ENCODE peak calls at places on chromosomes 2 and 18, in eight cellular contexts. One of them, this sample, is unnamed.
A peak's percentile ranks its signal among the peaks of the same experiment; 100 is the strongest.

GRCh38 chr2:119282966-119283511 is 59.4 kb downstream of the STEAP3 start:
- DNase-seq in GM12865: no peak
- DNase-seq in hepatocyte: no peak
- DNase-seq in stomach: peak; percentile 79
- DNase-seq in AG04450: no peak
- DNase-seq in fibroblast of lung: no peak
- DNase-seq in adrenal gland: peak; percentile 67
- DNase-seq in ovary: no peak
- DNase-seq in this sample: no peak

GRCh38 chr2:228072669-228073068 is 108.8 kb downstream of the SPHKAP start:
- DNase-seq in ovary: no peak
- DNase-seq in stomach: no peak
- DNase-seq in hepatocyte: no peak
- DNase-seq in adrenal gland: no peak
- DNase-seq in AG04450: no peak
- DNase-seq in fibroblast of lung: no peak
- DNase-seq in GM12865: no peak
- DNase-seq in this sample: no peak

GRCh38 chr2:218834685-218835084 is 3.1 kb upstream of the PRKAG3 start:
- DNase-seq in stomach: no peak
- DNase-seq in ovary: no peak
- DNase-seq in GM12865: no peak
- DNase-seq in hepatocyte: no peak
- DNase-seq in fibroblast of lung: no peak
- DNase-seq in AG04450: no peak
- DNase-seq in adrenal gland: no peak
- DNase-seq in this sample: no peak

GRCh38 chr2:9852881-9853280 is 9.6 kb downstream of the TAF1B start:
- DNase-seq in AG04450: no peak
- DNase-seq in ovary: no peak
- DNase-seq in adrenal gland: no peak
- DNase-seq in hepatocyte: no peak
- DNase-seq in stomach: no peak
- DNase-seq in GM12865: no peak
- DNase-seq in fibroblast of lung: no peak
- DNase-seq in this sample: no peak

GRCh38 chr2:164910091-164910899 is 45.0 kb downstream of the SLC38A11 start:
- DNase-seq in ovary: no peak
- DNase-seq in adrenal gland: peak; percentile 64
- DNase-seq in GM12865: peak; percentile 39
- DNase-seq in fibroblast of lung: peak; percentile 25
- DNase-seq in stomach: peak; percentile 39
- DNase-seq in hepatocyte: peak; percentile 80
- DNase-seq in AG04450: peak; percentile 33
- DNase-seq in this sample: peak; percentile 95

GRCh38 chr2:120441744-120442471 is 96.0 kb downstream of the INHBB start:
- DNase-seq in hepatocyte: peak; percentile 76
- DNase-seq in adrenal gland: no peak
- DNase-seq in stomach: peak; percentile 88
- DNase-seq in ovary: peak; percentile 51
- DNase-seq in fibroblast of lung: peak; percentile 18
- DNase-seq in AG04450: no peak
- DNase-seq in GM12865: no peak
- DNase-seq in this sample: no peak

GRCh38 chr2:31707992-31708391 is 127.3 kb upstream of the SRD5A2 start:
- DNase-seq in fibroblast of lung: no peak
- DNase-seq in AG04450: no peak
- DNase-seq in GM12865: no peak
- DNase-seq in stomach: no peak
- DNase-seq in adrenal gland: no peak
- DNase-seq in ovary: no peak
- DNase-seq in hepatocyte: no peak
- DNase-seq in this sample: no peak

GRCh38 chr2:39469807-39470206 is 32.7 kb upstream of the MAP4K3 start:
- DNase-seq in stomach: peak; percentile 38
- DNase-seq in fibroblast of lung: peak; percentile 40
- DNase-seq in AG04450: peak; percentile 38
- DNase-seq in ovary: peak; percentile 43
- DNase-seq in adrenal gland: peak; percentile 72
- DNase-seq in GM12865: peak; percentile 71
- DNase-seq in hepatocyte: peak; percentile 61
- DNase-seq in this sample: peak; percentile 60

GRCh38 chr18:48036191-48036590 is 105.7 kb upstream of the SMAD2 start:
- DNase-seq in stomach: peak; percentile 25
- DNase-seq in adrenal gland: peak; percentile 53
- DNase-seq in AG04450: no peak
- DNase-seq in fibroblast of lung: no peak
- DNase-seq in ovary: no peak
- DNase-seq in hepatocyte: no peak
- DNase-seq in GM12865: no peak
- DNase-seq in this sample: no peak

GRCh38 chr2:229553091-229553490 is 161.3 kb downstream of the DNER start:
- DNase-seq in GM12865: no peak
- DNase-seq in adrenal gland: no peak
- DNase-seq in ovary: no peak
- DNase-seq in fibroblast of lung: peak; percentile 15
- DNase-seq in hepatocyte: no peak
- DNase-seq in stomach: no peak
- DNase-seq in AG04450: no peak
- DNase-seq in this sample: no peak

GRCh38 chr2:2269426-2269825 is 61.6 kb downstream of the MYT1L start:
- DNase-seq in ovary: no peak
- DNase-seq in GM12865: no peak
- DNase-seq in hepatocyte: no peak
- DNase-seq in fibroblast of lung: no peak
- DNase-seq in AG04450: no peak
- DNase-seq in stomach: no peak
- DNase-seq in adrenal gland: no peak
- DNase-seq in this sample: no peak

GRCh38 chr2:26394694-26395093 is 7.0 kb upstream of the DRC1 start:
- DNase-seq in AG04450: no peak
- DNase-seq in ovary: no peak
- DNase-seq in GM12865: no peak
- DNase-seq in hepatocyte: no peak
- DNase-seq in adrenal gland: no peak
- DNase-seq in fibroblast of lung: peak; percentile 14
- DNase-seq in stomach: no peak
- DNase-seq in this sample: peak; percentile 10

GRCh38 chr18:74278983-74279382 is 12.8 kb downstream of the CYB5A start:
- DNase-seq in fibroblast of lung: no peak
- DNase-seq in stomach: no peak
- DNase-seq in AG04450: no peak
- DNase-seq in adrenal gland: no peak
- DNase-seq in ovary: no peak
- DNase-seq in GM12865: no peak
- DNase-seq in hepatocyte: no peak
- DNase-seq in this sample: no peak

GRCh38 chr2:28088970-28089369 is 198.4 kb downstream of the BABAM2 start:
- DNase-seq in stomach: no peak
- DNase-seq in GM12865: no peak
- DNase-seq in adrenal gland: no peak
- DNase-seq in ovary: no peak
- DNase-seq in fibroblast of lung: no peak
- DNase-seq in hepatocyte: no peak
- DNase-seq in AG04450: no peak
- DNase-seq in this sample: no peak

GRCh38 chr18:48921305-48922202 is 29.2 kb downstream of the SMAD7 start:
- DNase-seq in adrenal gland: peak; percentile 55
- DNase-seq in ovary: no peak
- DNase-seq in hepatocyte: no peak
- DNase-seq in stomach: no peak
- DNase-seq in fibroblast of lung: no peak
- DNase-seq in GM12865: no peak
- DNase-seq in AG04450: no peak
- DNase-seq in this sample: no peak

GRCh38 chr2:60333264-60333663 is 220.2 kb downstream of the BCL11A start:
- DNase-seq in fibroblast of lung: no peak
- DNase-seq in hepatocyte: no peak
- DNase-seq in adrenal gland: no peak
- DNase-seq in stomach: no peak
- DNase-seq in GM12865: no peak
- DNase-seq in ovary: no peak
- DNase-seq in AG04450: no peak
- DNase-seq in this sample: no peak

GRCh38 chr18:48806551-48807261 is 144.1 kb downstream of the SMAD7 start:
- DNase-seq in adrenal gland: peak; percentile 59
- DNase-seq in GM12865: peak; percentile 51
- DNase-seq in hepatocyte: no peak
- DNase-seq in AG04450: no peak
- DNase-seq in ovary: peak; percentile 36
- DNase-seq in fibroblast of lung: peak; percentile 20
- DNase-seq in stomach: peak; percentile 13
- DNase-seq in this sample: peak; percentile 70

GRCh38 chr18:8805552-8805951 is 100.2 kb downstream of the MTCL1 start:
- DNase-seq in adrenal gland: no peak
- DNase-seq in GM12865: no peak
- DNase-seq in hepatocyte: no peak
- DNase-seq in stomach: no peak
- DNase-seq in fibroblast of lung: no peak
- DNase-seq in AG04450: no peak
- DNase-seq in ovary: no peak
- DNase-seq in this sample: peak; percentile 87

GRCh38 chr2:236178921-236179652 is 10.9 kb upstream of the GBX2 start:
- DNase-seq in adrenal gland: no peak
- DNase-seq in ovary: no peak
- DNase-seq in stomach: no peak
- DNase-seq in GM12865: no peak
- DNase-seq in fibroblast of lung: peak; percentile 22
- DNase-seq in AG04450: no peak
- DNase-seq in hepatocyte: no peak
- DNase-seq in this sample: peak; percentile 26

DNA sequence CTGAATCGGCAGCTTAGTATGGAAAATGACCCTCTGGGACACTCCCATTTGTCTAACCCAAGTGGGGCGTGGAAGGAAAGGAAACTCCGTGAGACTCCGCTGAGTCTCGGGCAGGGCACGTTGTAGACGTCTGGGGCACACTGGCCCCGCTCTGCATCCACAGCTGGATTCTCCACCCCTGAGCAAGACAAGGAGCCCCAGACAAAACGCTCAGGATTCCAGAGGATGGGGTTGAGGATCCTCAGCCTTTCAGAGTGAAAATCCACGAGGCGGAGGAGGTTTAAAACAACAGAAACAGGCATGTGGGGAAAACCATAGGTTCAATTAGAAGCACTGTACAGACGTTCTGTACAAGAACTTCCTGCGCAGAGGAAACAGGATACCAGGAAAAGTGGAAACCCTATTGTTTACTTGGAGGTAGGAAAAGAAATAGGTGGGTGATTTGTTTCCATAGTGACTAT is 124.9 kb upstream of the ZNF236 start:
- DNase-seq in GM12865: no peak
- DNase-seq in AG04450: no peak
- DNase-seq in stomach: no peak
- DNase-seq in adrenal gland: no peak
- DNase-seq in fibroblast of lung: peak; percentile 13
- DNase-seq in hepatocyte: peak; percentile 42
- DNase-seq in ovary: peak; percentile 70
- DNase-seq in this sample: peak; percentile 38
- H3K4me3 ChIP-seq in GM12865: no peak overlapping the region
- H3K4me3 ChIP-seq in AG04450: no peak overlapping the region
- H3K4me3 ChIP-seq in stomach: no peak overlapping the region
- H3K4me3 ChIP-seq in adrenal gland: no peak overlapping the region
- H3K4me3 ChIP-seq in fibroblast of lung: no peak overlapping the region
- H3K4me3 ChIP-seq in hepatocyte: no peak overlapping the region
- H3K4me3 ChIP-seq in ovary: peak overlapping the region; percentile 15
- H3K4me3 ChIP-seq in this sample: peak overlapping the region; percentile 24

GRCh38 chr18:55477537-55478300 is 110.3 kb downstream of the TCF4 start:
- DNase-seq in ovary: no peak
- DNase-seq in stomach: no peak
- DNase-seq in GM12865: peak; percentile 62
- DNase-seq in hepatocyte: peak; percentile 22
- DNase-seq in fibroblast of lung: peak; percentile 76
- DNase-seq in adrenal gland: peak; percentile 77
- DNase-seq in AG04450: no peak
- DNase-seq in this sample: peak; percentile 82
- TF ChIP-seq CTCF in ovary: no peak
- TF ChIP-seq CTCF in stomach: peak; percentile 9
- TF ChIP-seq CTCF in GM12865: peak; percentile 6
- TF ChIP-seq CTCF in hepatocyte: no peak
- TF ChIP-seq CTCF in fibroblast of lung: peak; percentile 16
- TF ChIP-seq CTCF in adrenal gland: peak; percentile 36
- TF ChIP-seq CTCF in AG04450: peak; percentile 26
- TF ChIP-seq CTCF in this sample: peak; percentile 33

GRCh38 chr2:191204443-191204842 is 40.8 kb upstream of the MYO1B start:
- DNase-seq in AG04450: no peak
- DNase-seq in adrenal gland: no peak
- DNase-seq in fibroblast of lung: no peak
- DNase-seq in hepatocyte: no peak
- DNase-seq in GM12865: peak; percentile 23
- DNase-seq in ovary: no peak
- DNase-seq in stomach: no peak
- DNase-seq in this sample: no peak

GRCh38 chr2:191202209-191202721 is 42.9 kb upstream of the MYO1B start:
- DNase-seq in GM12865: peak; percentile 10
- DNase-seq in AG04450: peak; percentile 54
- DNase-seq in adrenal gland: no peak
- DNase-seq in hepatocyte: no peak
- DNase-seq in stomach: no peak
- DNase-seq in ovary: no peak
- DNase-seq in fibroblast of lung: peak; percentile 59
- DNase-seq in this sample: peak; percentile 86

GRCh38 chr2:191209346-191209745 is 35.9 kb upstream of the MYO1B start:
- DNase-seq in AG04450: no peak
- DNase-seq in adrenal gland: no peak
- DNase-seq in stomach: no peak
- DNase-seq in GM12865: no peak
- DNase-seq in hepatocyte: no peak
- DNase-seq in ovary: no peak
- DNase-seq in fibroblast of lung: no peak
- DNase-seq in this sample: no peak

GRCh38 chr2:191202881-191203397 is 42.3 kb upstream of the MYO1B start:
- DNase-seq in adrenal gland: no peak
- DNase-seq in hepatocyte: no peak
- DNase-seq in GM12865: peak; percentile 25
- DNase-seq in stomach: no peak
- DNase-seq in AG04450: peak; percentile 34
- DNase-seq in fibroblast of lung: peak; percentile 40
- DNase-seq in ovary: no peak
- DNase-seq in this sample: peak; percentile 67

GRCh38 chr2:191206613-191207471 is 38.4 kb upstream of the MYO1B start:
- DNase-seq in stomach: no peak
- DNase-seq in ovary: no peak
- DNase-seq in fibroblast of lung: no peak
- DNase-seq in GM12865: no peak
- DNase-seq in adrenal gland: no peak
- DNase-seq in hepatocyte: no peak
- DNase-seq in AG04450: no peak
- DNase-seq in this sample: no peak
- H3K4me3 ChIP-seq in stomach: no peak overlapping the region
- H3K4me3 ChIP-seq in ovary: no peak overlapping the region
- H3K4me3 ChIP-seq in fibroblast of lung: no peak overlapping the region
- H3K4me3 ChIP-seq in GM12865: no peak overlapping the region
- H3K4me3 ChIP-seq in adrenal gland: no peak overlapping the region
- H3K4me3 ChIP-seq in hepatocyte: no peak overlapping the region
- H3K4me3 ChIP-seq in AG04450: no peak overlapping the region
- H3K4me3 ChIP-seq in this sample: no peak overlapping the region

DNA sequence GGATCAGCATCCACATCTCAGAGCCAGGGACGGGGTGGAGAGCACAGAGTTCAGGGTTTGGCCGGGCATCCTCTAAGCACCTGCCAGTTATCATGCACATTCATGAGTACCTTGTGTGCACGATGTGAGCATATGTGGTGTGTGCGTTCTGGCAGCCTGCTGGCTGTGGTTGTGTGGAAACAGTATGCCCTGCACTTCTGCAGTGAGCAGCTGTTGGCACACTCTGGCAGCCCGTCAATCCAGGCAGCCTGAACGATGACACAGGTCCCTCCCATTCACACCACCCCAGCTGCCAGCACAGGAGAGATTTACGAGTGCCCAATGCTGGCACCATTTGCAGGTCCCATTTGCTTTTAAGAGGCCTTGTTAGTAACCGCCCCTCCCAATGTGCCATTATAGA is 74.2 kb downstream of the CD8B2 start:
- DNase-seq in AG04450: no peak
- DNase-seq in GM12865: no peak
- DNase-seq in fibroblast of lung: no peak
- DNase-seq in stomach: peak; percentile 71
- DNase-seq in adrenal gland: peak; percentile 43
- DNase-seq in hepatocyte: no peak
- DNase-seq in ovary: no peak
- DNase-seq in this sample: no peak
- TF ChIP-seq CTCF in AG04450: no peak
- TF ChIP-seq CTCF in GM12865: no peak
- TF ChIP-seq CTCF in fibroblast of lung: no peak
- TF ChIP-seq CTCF in stomach: no peak
- TF ChIP-seq CTCF in adrenal gland: no peak
- TF ChIP-seq CTCF in hepatocyte: no peak
- TF ChIP-seq CTCF in ovary: no peak
- TF ChIP-seq CTCF in this sample: no peak

This sample was measured in fibroblast of villous mesenchyme.